ENCODE peak calls at places on chromosomes 3 and 15, in ten cellular contexts. B is COR-L47; O is amygdala; C is activated T-helper 1 cell treated with anti-CD3 and anti-CD28 coated beads, Interleukin-2, amount 50 U/mL, for 16 hours; H is left lung; N is KG1; Q is T-helper 1 cell; F is heart left ventricle; I is spleen; K is activated CD4-positive, alpha-beta T cell treated with anti-CD3 and anti-CD28 coated beads for 24 hours. L is an unnamed sample.

GRCh38 chr15:39099524-39099923 is 481.4 kb upstream of the THBS1 start:
- DNase-seq in B (no peak), O (no peak), Q (no peak), N (no peak), I (no peak), F (no peak), H (no peak), K (no peak), C (no peak), L (no peak)

GRCh38 chr3:151918253-151919029 is 45.0 kb downstream of the SUCNR1 start:
- DNase-seq in B (peak; percentile 49), H (no peak), N (no peak), K (no peak), C (no peak), O (no peak), Q (no peak), F (no peak), I (no peak), L (no peak)

GRCh38 chr3:8895829-8896228 is 67.4 kb downstream of the RAD18 start:
- DNase-seq in K (no peak), H (no peak), I (no peak), B (no peak), O (no peak), N (no peak), C (no peak), Q (no peak), F (no peak), L (no peak)

GRCh38 chr15:66931768-66932633 is 133.4 kb upstream of the SMAD3 start:
- DNase-seq in Q (no peak), C (no peak), K (no peak), I (no peak), H (no peak), N (no peak), B (no peak), O (no peak), F (no peak), L (no peak)

GRCh38 chr15:36090276-36090946 is 489.0 kb upstream of the CDIN1 start:
- DNase-seq in C (no peak), H (no peak), B (no peak), F (no peak), N (no peak), O (no peak), I (no peak), Q (no peak), K (no peak), L (no peak)

GRCh38 chr15:48388937-48389309 is 57.7 kb downstream of the DUT start:
- DNase-seq in Q (no peak), B (no peak), I (no peak), H (no peak), F (no peak), C (no peak), K (no peak), O (no peak), N (no peak), L (no peak)

GRCh38 chr3:188102861-188103547 is 51.0 kb upstream of the LPP start:
- DNase-seq in Q (no peak), F (no peak), N (no peak), B (no peak), H (no peak), C (no peak), I (no peak), O (no peak), K (no peak), L (no peak)

GRCh38 chr3:170007031-170007663 is 30.6 kb upstream of the GPR160 start:
- DNase-seq in Q (no peak), B (no peak), O (no peak), I (peak; percentile 80), H (peak; percentile 51), N (peak; percentile 79), C (no peak), K (no peak), F (no peak), L (no peak)

GRCh38 chr15:100802421-100803157 is 77.0 kb upstream of the ALDH1A3 start:
- DNase-seq in H (no peak), Q (no peak), K (no peak), F (no peak), O (no peak), C (no peak), N (no peak), B (no peak), I (no peak), L (no peak)

GRCh38 chr15:101307897-101308603 is 13.0 kb upstream of the SNRPA1 start:
- DNase-seq in F (no peak), B (no peak), I (peak; percentile 70), K (no peak), Q (no peak), H (no peak), C (no peak), N (no peak), O (no peak), L (no peak)

GRCh38 chr15:50798684-50799083 is 33.2 kb upstream of the SPPL2A start:
- DNase-seq in F (no peak), B (no peak), N (no peak), O (no peak), H (no peak), Q (no peak), C (no peak), I (no peak), K (no peak), L (no peak)

GRCh38 chr3:196431193-196432136 is 762 bp downstream of the UBXN7 start:
- DNase-seq in K (no peak), I (peak; percentile 91), N (peak; percentile 40), Q (no peak), B (peak; percentile 31), O (peak; percentile 62), H (peak; percentile 43), C (no peak), F (peak; percentile 60), L (peak; percentile 24)

GRCh38 chr15:52804526-52805081 is 14.5 kb upstream of the ONECUT1 start:
- DNase-seq in K (no peak), F (no peak), B (no peak), Q (no peak), I (no peak), O (no peak), N (no peak), C (no peak), H (no peak), L (no peak)

GRCh38 chr15:56964182-56964581 is 45.7 kb downstream of the TCF12 start:
- DNase-seq in Q (no peak), K (no peak), B (no peak), I (no peak), O (no peak), C (no peak), H (no peak), F (no peak), N (no peak), L (no peak)

GRCh38 chr15:100928632-100929280 is 9.6 kb downstream of the LRRK1 start:
- DNase-seq in Q (no peak), I (no peak), F (no peak), B (peak; percentile 65), H (peak; percentile 40), C (no peak), O (no peak), K (no peak), N (no peak), L (no peak)

L was measured in tibial nerve.